ENCODE peak calls at places on chromosomes 6 and 20, in six cellular contexts. Y is A549, L is IMR-90, S is HepG2, D is GM12878, B is K562. F is an unnamed sample.

GRCh38 chr6:22643780-22644179 is 74.4 kb downstream of the HDGFL1 start:
- DNase-seq in B (no peak), S (no peak), L (no peak), Y (no peak), D (no peak), F (no peak)

GRCh38 chr20:58718729-58719128 is 26.1 kb downstream of the NPEPL1 start:
- DNase-seq in D (no peak), L (no peak), B (no peak), S (no peak), Y (no peak), F (no peak)

GRCh38 chr6:97282238-97282725 is 734 bp downstream of the MMS22L start:
- DNase-seq in Y (no peak), L (no peak), B (peak), D (no peak), S (peak), F (peak)

GRCh38 chr20:11852801-11853200 is 64.9 kb upstream of the BTBD3 start:
- DNase-seq in D (no peak), B (no peak), Y (no peak), L (peak), S (no peak), F (no peak)

GRCh38 chr6:85113934-85114582 is 335.8 kb upstream of the NT5E start:
- DNase-seq in S (no peak), Y (no peak), D (no peak), B (peak), L (no peak), F (no peak)

GRCh38 chr6:34071111-34071883 is 74.6 kb downstream of the GRM4 start:
- DNase-seq in L (no peak), S (no peak), D (no peak), B (no peak), Y (no peak), F (no peak)

GRCh38 chr6:49333345-49334120 is 129.5 kb downstream of the MMUT start:
- DNase-seq in Y (no peak), B (no peak), S (no peak), D (no peak), L (peak), F (no peak)

GRCh38 chr6:140846518-140847277 is 1286.0 kb upstream of the GJE1 start:
- DNase-seq in L (peak), B (no peak), Y (no peak), D (no peak), S (no peak), F (no peak)

GRCh38 chr6:155528982-155529453 is 73.4 kb upstream of the NOX3 start:
- DNase-seq in L (peak), Y (peak), S (peak), D (no peak), B (no peak), F (no peak)

GRCh38 chr20:63223121-63223825 is 7.3 kb upstream of the YTHDF1 start:
- DNase-seq in B (peak), S (peak), D (no peak), Y (peak), L (peak), F (peak)

GRCh38 chr20:9613871-9614270 is 99.5 kb downstream of the LAMP5 start:
- DNase-seq in Y (no peak), L (peak), S (no peak), B (no peak), D (no peak), F (no peak)

GRCh38 chr6:158621694-158622544 is 22.6 kb downstream of the DYNLT1 start:
- DNase-seq in Y (no peak), S (no peak), L (no peak), D (no peak), B (no peak), F (peak)

GRCh38 chr6:105601541-105602174 is 198.8 kb upstream of the PREP start:
- DNase-seq in B (peak), S (peak), D (peak), L (peak), Y (peak), F (no peak)

GRCh38 chr6:4346659-4347333 is 211.4 kb upstream of the ECI2 start:
- DNase-seq in B (no peak), L (peak), S (no peak), Y (no peak), D (no peak), F (no peak)

GRCh38 chr6:142935553-142936517 is 9.1 kb downstream of the HIVEP2 start:
- DNase-seq in L (no peak), S (no peak), B (no peak), Y (no peak), D (no peak), F (no peak)

GRCh38 chr6:169918239-169918953 is 167.0 kb downstream of the ERMARD start:
- DNase-seq in B (no peak), S (no peak), Y (no peak), D (no peak), L (no peak), F (peak)

GRCh38 chr6:159874475-159874874 is 16.3 kb upstream of the MAS1 start:
- DNase-seq in S (no peak), Y (no peak), B (no peak), D (no peak), L (peak), F (no peak)

GRCh38 chr6:139062921-139063320 is 34.4 kb downstream of the ABRACL start:
- DNase-seq in B (no peak), D (no peak), Y (no peak), S (no peak), L (peak), F (no peak)

GRCh38 chr6:139066080-139066479 is 37.5 kb downstream of the ABRACL start:
- DNase-seq in S (no peak), Y (no peak), D (no peak), L (no peak), B (no peak), F (no peak)

GRCh38 chr6:139064981-139065665 is 36.6 kb downstream of the ABRACL start:
- DNase-seq in L (no peak), D (no peak), Y (no peak), S (no peak), B (no peak), F (no peak)

GRCh38 chr6:139060332-139060731 is 31.8 kb downstream of the ABRACL start:
- DNase-seq in L (peak), S (no peak), B (no peak), Y (no peak), D (no peak), F (no peak)
- TF ChIP-seq SMC3 in L (no peak), S (no peak), B (no peak), Y (no peak), D (no peak), F (no peak)

GRCh38 chr6:148285205-148285604 is 57.4 kb upstream of the SASH1 start:
- DNase-seq in Y (no peak), D (no peak), S (no peak), L (no peak), B (no peak), F (no peak)
- TF ChIP-seq SMC3 in Y (no peak), D (no peak), S (no peak), L (no peak), B (no peak), F (no peak)

DNA sequence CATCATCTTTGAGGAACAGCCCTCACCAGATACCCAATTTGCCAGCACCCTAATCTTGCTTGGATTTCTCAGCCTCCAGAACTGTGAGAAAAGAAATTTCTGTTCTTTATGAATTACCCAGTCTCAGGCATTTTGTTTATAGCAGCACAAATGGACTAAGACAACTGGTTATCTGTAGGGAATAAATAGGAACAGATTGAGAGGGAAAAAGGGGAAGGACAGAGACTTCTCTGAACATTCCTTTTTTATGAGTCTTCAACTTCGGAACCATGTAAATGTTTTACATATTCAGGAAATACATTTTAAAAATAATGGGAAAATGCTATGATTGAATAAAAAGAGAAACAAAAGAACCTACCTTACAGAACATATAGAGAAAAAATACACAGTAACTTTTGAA is 20.9 kb downstream of the KCTD20 start:
- DNase-seq in L (peak), Y (no peak), B (no peak), S (no peak), D (no peak), F (no peak)
- TF ChIP-seq SMC3 in L (no peak), Y (no peak), B (no peak), S (no peak), D (no peak), F (no peak)

GRCh38 chr20:57124800-57125399 is 141.5 kb downstream of the BMP7 start:
- DNase-seq in B (no peak), Y (no peak), S (no peak), D (peak), L (no peak), F (no peak)
- TF ChIP-seq SMC3 in B (no peak), Y (no peak), S (no peak), D (no peak), L (no peak), F (no peak)

GRCh38 chr6:108920751-108921150 is 72.5 kb downstream of the ARMC2 start:
- DNase-seq in D (no peak), B (no peak), Y (no peak), L (no peak), S (no peak), F (no peak)

GRCh38 chr6:108915258-108915657 is 67.0 kb downstream of the ARMC2 start:
- DNase-seq in D (no peak), Y (no peak), S (no peak), B (no peak), L (no peak), F (no peak)

GRCh38 chr6:108921547-108922331 is 73.5 kb downstream of the ARMC2 start:
- DNase-seq in D (no peak), B (no peak), Y (no peak), S (no peak), L (peak), F (no peak)

GRCh38 chr6:108914235-108915022 is 66.2 kb downstream of the ARMC2 start:
- DNase-seq in Y (peak), D (no peak), L (peak), B (peak), S (peak), F (peak)

GRCh38 chr6:108916026-108916689 is 67.9 kb downstream of the ARMC2 start:
- DNase-seq in Y (no peak), S (no peak), D (no peak), B (no peak), L (no peak), F (no peak)
- TF ChIP-seq SMC3 in Y (no peak), S (no peak), D (no peak), B (no peak), L (no peak), F (no peak)

GRCh38 chr6:157023958-157024357 is 246.8 kb downstream of the ARID1B start:
- DNase-seq in D (no peak), B (no peak), L (peak), Y (no peak), S (no peak), F (no peak)
- TF ChIP-seq SMC3 in D (no peak), B (no peak), L (no peak), Y (no peak), S (no peak), F (no peak)